ENCODE peak calls at places on chromosome 19, in six cellular contexts. R is SJSA1, W is lower leg skin, A is astrocyte of the cerebellum, C is tibial nerve, E is cardiac muscle cell. O is an unnamed sample.

GRCh38 chr19:20964798-20965197 is 41.7 kb downstream of the ZNF85 start:
- DNase-seq in E (no peak), R (no peak), C (no peak), A (no peak), W (no peak), O (no peak)

GRCh38 chr19:41588497-41589209 is 12.7 kb downstream of the CEACAM21 start:
- DNase-seq in E (peak; percentile 48), C (peak; percentile 25), R (no peak), W (no peak), A (peak; percentile 9), O (peak; percentile 52)

GRCh38 chr19:45508931-45509691 is 1.8 kb downstream of the VASP start:
- DNase-seq in R (peak; percentile 42), A (peak; percentile 50), W (peak; percentile 60), C (peak; percentile 61), E (peak; percentile 84), O (no peak)

GRCh38 chr19:47272448-47273312 is 2.0 kb upstream of the INAFM1 start:
- DNase-seq in E (no peak), R (no peak), W (peak; percentile 51), A (no peak), C (peak; percentile 47), O (no peak)

GRCh38 chr19:49629659-49630058 is 10.3 kb downstream of the RRAS start:
- DNase-seq in A (no peak), W (no peak), R (no peak), E (no peak), C (no peak), O (no peak)

GRCh38 chr19:55536951-55537740 is at the start of gene SBK2:
- DNase-seq in A (no peak), W (no peak), R (no peak), C (no peak), E (no peak), O (no peak)

GRCh38 chr19:37936166-37936565 is 29.2 kb downstream of the SIPA1L3 start:
- DNase-seq in A (no peak), E (no peak), R (no peak), C (no peak), W (no peak), O (no peak)

GRCh38 chr19:39514840-39515550 is at the start of gene SELENOV:
- DNase-seq in C (no peak), W (no peak), A (no peak), E (no peak), R (no peak), O (no peak)

GRCh38 chr19:986083-986482 is 1.9 kb downstream of the WDR18 start:
- DNase-seq in W (no peak), C (no peak), R (no peak), E (no peak), A (no peak), O (no peak)

GRCh38 chr19:42216653-42217521 is 590 bp downstream of the DEDD2 start:
- DNase-seq in A (no peak), C (no peak), W (no peak), R (no peak), E (peak; percentile 40), O (no peak)

GRCh38 chr19:1774999-1775772 is 21.9 kb downstream of the ONECUT3 start:
- DNase-seq in A (no peak), W (no peak), E (peak; percentile 45), C (no peak), R (no peak), O (no peak)

GRCh38 chr19:48501446-48501960 is 10.1 kb downstream of the LMTK3 start:
- DNase-seq in E (no peak), C (no peak), W (no peak), R (no peak), A (no peak), O (no peak)

GRCh38 chr19:42596391-42597071 is 1.8 kb upstream of the CEACAM8 start:
- DNase-seq in C (no peak), W (no peak), R (peak; percentile 38), E (peak; percentile 32), A (no peak), O (no peak)

GRCh38 chr19:38686530-38686888 is 39.1 kb downstream of the ACTN4 start:
- DNase-seq in E (no peak), R (no peak), W (no peak), C (no peak), A (no peak), O (no peak)

GRCh38 chr19:55479045-55479444 is 2.6 kb downstream of the ZNF628 start:
- DNase-seq in R (no peak), E (no peak), W (no peak), C (no peak), A (no peak), O (no peak)

GRCh38 chr19:10353793-10354391 is 14.5 kb upstream of the ICAM3 start:
- DNase-seq in A (no peak), W (no peak), E (peak; percentile 25), C (peak; percentile 90), R (no peak), O (no peak)

GRCh38 chr19:48568345-48568886 is 16.4 kb downstream of the SULT2B1 start:
- DNase-seq in E (peak; percentile 91), A (peak; percentile 68), W (peak; percentile 82), C (peak; percentile 68), R (peak; percentile 90), O (no peak)

GRCh38 chr19:50837300-50837699 is 3.9 kb upstream of the KLK15 start:
- DNase-seq in C (no peak), W (no peak), A (no peak), R (no peak), E (no peak), O (no peak)

GRCh38 chr19:48325265-48325910 is at the start of gene EMP3:
- DNase-seq in R (peak; percentile 87), A (peak; percentile 71), C (peak; percentile 79), W (peak; percentile 83), E (peak; percentile 95), O (no peak)

GRCh38 chr19:45179063-45179847 is 671 bp downstream of the BLOC1S3 start:
- DNase-seq in A (no peak), W (no peak), C (no peak), E (peak; percentile 53), R (no peak), O (no peak)

GRCh38 chr19:11017275-11018035 is 56.6 kb downstream of the SMARCA4 start:
- DNase-seq in C (no peak), E (no peak), W (no peak), R (no peak), A (no peak), O (no peak)

GRCh38 chr19:10977773-10978155 is 16.9 kb downstream of the SMARCA4 start:
- DNase-seq in R (no peak), E (no peak), W (no peak), A (no peak), C (no peak), O (no peak)

GRCh38 chr19:24033962-24034342 is 53.0 kb upstream of the ZNF254 start:
- DNase-seq in A (peak; percentile 27), W (peak; percentile 29), E (peak; percentile 68), C (peak; percentile 11), R (no peak), O (no peak)

GRCh38 chr19:56108447-56109195 is 12.5 kb downstream of the ZNF787 start:
- DNase-seq in R (no peak), C (no peak), W (no peak), E (peak; percentile 79), A (no peak), O (no peak)

GRCh38 chr19:11091343-11092153 is 2.3 kb downstream of the LDLR start:
- DNase-seq in C (no peak), W (peak; percentile 81), R (peak; percentile 92), A (peak; percentile 98), E (peak; percentile 97), O (no peak)

GRCh38 chr19:15995536-15995935 is 46.7 kb downstream of the OR10H4 start:
- DNase-seq in W (no peak), R (no peak), E (no peak), A (no peak), C (no peak), O (no peak)

GRCh38 chr19:43759515-43759914 is 4.8 kb upstream of the SMG9 start:
- DNase-seq in W (no peak), R (peak; percentile 47), C (no peak), A (no peak), E (peak; percentile 33), O (no peak)

GRCh38 chr19:46863818-46864629 is 3.2 kb downstream of the ARHGAP35 start:
- DNase-seq in R (peak; percentile 75), W (no peak), C (no peak), E (peak; percentile 84), A (peak; percentile 76), O (no peak)

GRCh38 chr19:38551450-38551813 is 66.3 kb downstream of the MAP4K1 start:
- DNase-seq in R (no peak), C (no peak), W (no peak), A (no peak), E (no peak), O (no peak)

GRCh38 chr19:36009220-36009619 is 607 bp upstream of the SYNE4 start:
- DNase-seq in E (peak; percentile 76), C (peak; percentile 42), W (no peak), R (no peak), A (no peak), O (no peak)
- H3K4me3 ChIP-seq in E (peak overlapping the region; percentile 16), C (peak overlapping the region; percentile 52), W (no peak overlapping the region), R (peak overlapping the region; percentile 14), A (peak overlapping the region; percentile 33), O (peak overlapping the region; percentile 49)

GRCh38 chr19:9329999-9330398 is 6.0 kb downstream of the ZNF559 start:
- DNase-seq in C (no peak), E (no peak), R (no peak), A (no peak), W (no peak), O (no peak)
- H3K4me3 ChIP-seq in C (no peak overlapping the region), E (no peak overlapping the region), R (no peak overlapping the region), A (no peak overlapping the region), W (no peak overlapping the region), O (no peak overlapping the region)

GRCh38 chr19:58346961-58347929 is 6.0 kb downstream of the A1BG start:
- DNase-seq in E (peak; percentile 77), W (no peak), A (peak; percentile 8), C (peak; percentile 15), R (peak; percentile 80), O (no peak)
- H3K4me3 ChIP-seq in E (peak overlapping the region; percentile 53), W (peak overlapping the region; percentile 31), A (peak overlapping the region; percentile 53), C (peak overlapping the region; percentile 89), R (peak overlapping the region; percentile 65), O (peak overlapping the region; percentile 63)

DNA sequence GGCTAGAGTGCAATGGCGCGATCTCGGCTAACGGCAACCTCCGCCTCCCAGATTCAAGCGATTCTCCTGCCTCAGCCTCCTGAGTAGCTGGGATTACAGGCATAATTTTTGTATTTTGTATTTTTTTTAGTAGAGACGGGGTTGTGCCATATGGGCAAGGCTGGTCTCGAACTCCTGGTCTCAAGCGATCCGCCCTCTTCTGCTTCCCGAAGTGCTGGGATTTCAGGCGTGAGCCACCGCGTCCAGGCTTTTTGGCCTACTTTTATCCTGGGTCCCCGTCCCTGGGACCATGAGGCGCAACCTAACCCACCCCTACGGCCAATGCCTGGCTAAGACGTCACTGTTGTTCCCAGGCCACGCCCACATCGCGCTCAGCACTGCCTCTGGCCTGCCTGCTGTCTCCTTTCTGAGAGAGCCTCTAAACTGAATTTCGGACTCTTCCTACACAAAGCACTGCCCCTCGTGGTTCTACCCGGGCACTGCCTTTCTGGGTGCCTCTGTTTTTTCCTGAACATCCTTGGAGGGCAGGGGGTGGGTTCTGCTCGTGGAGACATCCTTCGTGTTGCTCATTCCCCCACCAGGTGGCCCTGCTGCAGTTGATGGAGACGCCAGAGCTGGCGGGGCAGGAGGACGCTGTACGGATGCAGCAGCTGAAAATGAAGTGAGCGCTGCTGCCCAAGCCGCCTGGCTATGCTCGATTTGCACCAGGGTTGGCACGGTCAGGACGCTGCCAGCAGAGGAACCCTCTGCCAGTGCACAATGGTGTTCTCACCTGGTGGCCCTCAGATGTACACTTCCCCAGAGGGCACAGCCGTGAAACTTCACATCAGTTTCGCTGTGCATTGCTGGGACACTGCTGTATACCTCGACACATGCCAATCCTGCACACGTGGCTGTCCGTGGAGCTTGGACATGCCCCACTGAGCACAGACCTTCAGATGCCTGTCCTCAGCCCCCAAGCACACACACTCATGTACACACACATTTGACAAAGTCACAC is 2.0 kb downstream of the REX1BD start:
- DNase-seq in A (peak; percentile 74), W (no peak), E (peak; percentile 70), R (no peak), C (peak; percentile 51), O (no peak)
- H3K4me3 ChIP-seq in A (peak overlapping the region; percentile 82), W (no peak overlapping the region), E (peak overlapping the region; percentile 76), R (no peak overlapping the region), C (peak overlapping the region; percentile 63), O (no peak overlapping the region)

O was measured in vagina.